ENCODE peak calls at places on chromosomes 5 and 9, in ten cellular contexts. One of them, this sample, is unnamed.

GRCh38 chr5:58755397-58755796 is 172.5 kb downstream of the RAB3C start:
- DNase-seq in hepatocyte: no peak
- DNase-seq in IMR-90: no peak
- DNase-seq in mesendoderm: no peak
- DNase-seq in aorta: no peak
- DNase-seq in MM.1S: no peak
- DNase-seq in neuronal stem cell: no peak
- DNase-seq in HepG2: no peak
- DNase-seq in fibroblast of lung: no peak
- DNase-seq in colonic mucosa: no peak
- DNase-seq in this sample: no peak

GRCh38 chr9:131784882-131785281 is 45.0 kb upstream of the RAPGEF1 start:
- DNase-seq in hepatocyte: no peak
- DNase-seq in IMR-90: no peak
- DNase-seq in mesendoderm: no peak
- DNase-seq in aorta: no peak
- DNase-seq in MM.1S: no peak
- DNase-seq in neuronal stem cell: no peak
- DNase-seq in HepG2: no peak
- DNase-seq in fibroblast of lung: no peak
- DNase-seq in colonic mucosa: no peak
- DNase-seq in this sample: no peak

GRCh38 chr5:74648835-74649286 is 8.3 kb upstream of the ENC1 start:
- DNase-seq in hepatocyte: peak; percentile 71
- DNase-seq in IMR-90: peak; percentile 65
- DNase-seq in mesendoderm: peak; percentile 75
- DNase-seq in aorta: no peak
- DNase-seq in MM.1S: peak; percentile 78
- DNase-seq in neuronal stem cell: peak; percentile 61
- DNase-seq in HepG2: peak; percentile 62
- DNase-seq in fibroblast of lung: peak; percentile 74
- DNase-seq in colonic mucosa: no peak
- DNase-seq in this sample: no peak

GRCh38 chr9:129703667-129704355 is 38.4 kb downstream of the PRRX2 start:
- DNase-seq in hepatocyte: no peak
- DNase-seq in IMR-90: no peak
- DNase-seq in mesendoderm: no peak
- DNase-seq in aorta: peak; percentile 88
- DNase-seq in MM.1S: no peak
- DNase-seq in neuronal stem cell: no peak
- DNase-seq in HepG2: no peak
- DNase-seq in fibroblast of lung: peak; percentile 31
- DNase-seq in colonic mucosa: peak; percentile 49
- DNase-seq in this sample: no peak

GRCh38 chr9:72978724-72979123 is 25.9 kb upstream of the ALDH1A1 start:
- DNase-seq in hepatocyte: no peak
- DNase-seq in IMR-90: no peak
- DNase-seq in mesendoderm: no peak
- DNase-seq in aorta: no peak
- DNase-seq in MM.1S: no peak
- DNase-seq in neuronal stem cell: no peak
- DNase-seq in HepG2: no peak
- DNase-seq in fibroblast of lung: peak; percentile 26
- DNase-seq in colonic mucosa: no peak
- DNase-seq in this sample: no peak

GRCh38 chr9:97529363-97530076 is 28.1 kb downstream of the TMOD1 start:
- DNase-seq in hepatocyte: no peak
- DNase-seq in IMR-90: peak; percentile 43
- DNase-seq in mesendoderm: no peak
- DNase-seq in aorta: no peak
- DNase-seq in MM.1S: no peak
- DNase-seq in neuronal stem cell: no peak
- DNase-seq in HepG2: no peak
- DNase-seq in fibroblast of lung: no peak
- DNase-seq in colonic mucosa: no peak
- DNase-seq in this sample: no peak

GRCh38 chr5:158770506-158770905 is 329.2 kb downstream of the EBF1 start:
- DNase-seq in hepatocyte: peak; percentile 22
- DNase-seq in IMR-90: no peak
- DNase-seq in mesendoderm: peak; percentile 67
- DNase-seq in aorta: no peak
- DNase-seq in MM.1S: no peak
- DNase-seq in neuronal stem cell: no peak
- DNase-seq in HepG2: peak; percentile 2
- DNase-seq in fibroblast of lung: no peak
- DNase-seq in colonic mucosa: no peak
- DNase-seq in this sample: peak; percentile 33

GRCh38 chr5:140794594-140795258 is at the start of gene PCDHA2:
- DNase-seq in hepatocyte: peak; percentile 65
- DNase-seq in IMR-90: no peak
- DNase-seq in mesendoderm: peak; percentile 53
- DNase-seq in aorta: no peak
- DNase-seq in MM.1S: peak; percentile 54
- DNase-seq in neuronal stem cell: no peak
- DNase-seq in HepG2: no peak
- DNase-seq in fibroblast of lung: peak; percentile 5
- DNase-seq in colonic mucosa: no peak
- DNase-seq in this sample: no peak

GRCh38 chr5:149439899-149440655 is 61.0 kb upstream of the IL17B start:
- DNase-seq in hepatocyte: peak; percentile 89
- DNase-seq in IMR-90: peak; percentile 47
- DNase-seq in mesendoderm: peak; percentile 93
- DNase-seq in aorta: no peak
- DNase-seq in MM.1S: no peak
- DNase-seq in neuronal stem cell: no peak
- DNase-seq in HepG2: peak; percentile 84
- DNase-seq in fibroblast of lung: peak; percentile 63
- DNase-seq in colonic mucosa: peak; percentile 91
- DNase-seq in this sample: peak; percentile 84

GRCh38 chr5:172904643-172905345 is 54.4 kb upstream of the RPL26L1 start:
- DNase-seq in hepatocyte: peak; percentile 90
- DNase-seq in IMR-90: peak; percentile 84
- DNase-seq in mesendoderm: peak; percentile 93
- DNase-seq in aorta: peak; percentile 81
- DNase-seq in MM.1S: no peak
- DNase-seq in neuronal stem cell: no peak
- DNase-seq in HepG2: peak; percentile 19
- DNase-seq in fibroblast of lung: peak; percentile 79
- DNase-seq in colonic mucosa: peak; percentile 90
- DNase-seq in this sample: peak; percentile 81
- H3K4me1 ChIP-seq in hepatocyte: peaks cover 49% of the 10 kb centered on the region
- H3K4me1 ChIP-seq in IMR-90: peaks cover 51% of the 10 kb centered on the region
- H3K4me1 ChIP-seq in mesendoderm: peaks cover 3% of the 10 kb centered on the region
- H3K4me1 ChIP-seq in aorta: peaks cover 6% of the 10 kb centered on the region
- H3K4me1 ChIP-seq in MM.1S: no peaks in the 10 kb centered on the region
- H3K4me1 ChIP-seq in neuronal stem cell: peaks cover 12% of the 10 kb centered on the region
- H3K4me1 ChIP-seq in HepG2: peaks cover 44% of the 10 kb centered on the region
- H3K4me1 ChIP-seq in fibroblast of lung: peaks cover 49% of the 10 kb centered on the region
- H3K4me1 ChIP-seq in colonic mucosa: peaks cover 19% of the 10 kb centered on the region
- H3K4me1 ChIP-seq in this sample: peaks cover 60% of the 10 kb centered on the region

GRCh38 chr9:115210699-115211098 is 92.7 kb upstream of the TNC start:
- DNase-seq in hepatocyte: no peak
- DNase-seq in IMR-90: no peak
- DNase-seq in mesendoderm: no peak
- DNase-seq in aorta: no peak
- DNase-seq in MM.1S: peak; percentile 12
- DNase-seq in neuronal stem cell: no peak
- DNase-seq in HepG2: no peak
- DNase-seq in fibroblast of lung: no peak
- DNase-seq in colonic mucosa: no peak
- DNase-seq in this sample: no peak
- H3K4me1 ChIP-seq in hepatocyte: peaks cover 8% of the 10 kb centered on the region
- H3K4me1 ChIP-seq in IMR-90: peaks cover 24% of the 10 kb centered on the region
- H3K4me1 ChIP-seq in mesendoderm: peaks cover 7% of the 10 kb centered on the region
- H3K4me1 ChIP-seq in aorta: no peaks in the 10 kb centered on the region
- H3K4me1 ChIP-seq in MM.1S: peaks cover 75% of the 10 kb centered on the region
- H3K4me1 ChIP-seq in neuronal stem cell: peaks cover 5% of the 10 kb centered on the region
- H3K4me1 ChIP-seq in HepG2: no peaks in the 10 kb centered on the region
- H3K4me1 ChIP-seq in fibroblast of lung: peaks cover 23% of the 10 kb centered on the region
- H3K4me1 ChIP-seq in colonic mucosa: no peaks in the 10 kb centered on the region
- H3K4me1 ChIP-seq in this sample: no peaks in the 10 kb centered on the region

DNA sequence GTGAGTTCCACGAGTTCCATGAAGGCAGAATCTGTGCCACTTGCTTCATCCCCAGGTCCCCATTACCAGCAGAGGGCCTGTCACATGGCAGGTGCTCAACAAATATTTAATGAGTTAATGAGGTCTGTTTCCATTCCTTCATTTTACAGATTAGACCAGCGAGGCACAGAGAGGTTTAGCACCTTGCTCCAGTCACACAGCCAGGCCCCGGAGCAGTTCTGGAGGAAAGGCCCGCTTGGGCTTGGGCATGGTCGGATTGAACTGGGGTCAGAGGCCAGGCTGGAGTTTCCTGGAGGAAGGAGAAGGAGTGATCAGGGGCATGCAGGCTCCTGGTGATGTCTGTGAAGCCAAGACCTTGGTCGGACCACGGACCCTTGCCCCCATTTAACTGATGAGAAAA is 4.0 kb upstream of the ST6GALNAC4 start:
- DNase-seq in hepatocyte: no peak
- DNase-seq in IMR-90: no peak
- DNase-seq in mesendoderm: no peak
- DNase-seq in aorta: no peak
- DNase-seq in MM.1S: no peak
- DNase-seq in neuronal stem cell: no peak
- DNase-seq in HepG2: no peak
- DNase-seq in fibroblast of lung: no peak
- DNase-seq in colonic mucosa: no peak
- DNase-seq in this sample: no peak
- H3K4me1 ChIP-seq in hepatocyte: peaks cover 4% of the 10 kb centered on the region
- H3K4me1 ChIP-seq in IMR-90: peaks cover 30% of the 10 kb centered on the region
- H3K4me1 ChIP-seq in mesendoderm: no peaks in the 10 kb centered on the region
- H3K4me1 ChIP-seq in aorta: no peaks in the 10 kb centered on the region
- H3K4me1 ChIP-seq in MM.1S: peaks cover 27% of the 10 kb centered on the region
- H3K4me1 ChIP-seq in neuronal stem cell: peaks cover 12% of the 10 kb centered on the region
- H3K4me1 ChIP-seq in HepG2: peaks cover 49% of the 10 kb centered on the region
- H3K4me1 ChIP-seq in fibroblast of lung: peaks cover 37% of the 10 kb centered on the region
- H3K4me1 ChIP-seq in colonic mucosa: peaks cover 21% of the 10 kb centered on the region
- H3K4me1 ChIP-seq in this sample: peaks cover 18% of the 10 kb centered on the region

DNA sequence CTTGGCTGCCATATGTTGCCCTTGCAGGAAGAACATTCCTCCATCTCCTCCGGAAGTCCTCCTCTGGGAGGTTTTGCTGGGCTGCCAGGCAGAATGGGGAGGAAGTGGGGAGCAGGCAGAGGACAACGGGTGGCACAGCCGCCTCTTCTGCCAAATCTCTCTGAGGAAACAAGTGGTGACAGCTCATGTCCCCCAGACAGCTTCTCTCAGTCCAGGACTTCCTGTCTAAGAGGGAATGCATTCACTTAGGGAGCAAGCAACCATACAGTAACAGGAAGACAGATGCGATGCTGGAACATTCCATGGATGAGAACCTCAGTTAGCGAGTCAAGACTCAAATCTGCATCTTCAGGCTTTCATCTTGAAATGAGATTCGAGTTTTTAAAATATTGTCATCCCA is 701.0 kb downstream of the SEMA5A start:
- DNase-seq in hepatocyte: no peak
- DNase-seq in IMR-90: peak; percentile 8
- DNase-seq in mesendoderm: no peak
- DNase-seq in aorta: no peak
- DNase-seq in MM.1S: no peak
- DNase-seq in neuronal stem cell: no peak
- DNase-seq in HepG2: no peak
- DNase-seq in fibroblast of lung: no peak
- DNase-seq in colonic mucosa: no peak
- DNase-seq in this sample: no peak
- H3K4me1 ChIP-seq in hepatocyte: peaks cover 12% of the 10 kb centered on the region
- H3K4me1 ChIP-seq in IMR-90: peaks cover 18% of the 10 kb centered on the region
- H3K4me1 ChIP-seq in mesendoderm: no peaks in the 10 kb centered on the region
- H3K4me1 ChIP-seq in aorta: no peaks in the 10 kb centered on the region
- H3K4me1 ChIP-seq in MM.1S: no peaks in the 10 kb centered on the region
- H3K4me1 ChIP-seq in neuronal stem cell: peaks cover 13% of the 10 kb centered on the region
- H3K4me1 ChIP-seq in HepG2: no peaks in the 10 kb centered on the region
- H3K4me1 ChIP-seq in fibroblast of lung: peaks cover 34% of the 10 kb centered on the region
- H3K4me1 ChIP-seq in colonic mucosa: no peaks in the 10 kb centered on the region
- H3K4me1 ChIP-seq in this sample: no peaks in the 10 kb centered on the region